ENCODE peak calls at places on chromosomes 13 and 19, in seven cellular contexts. L is right lobe of liver; J is pancreas; S is omental fat pad; Y is CD4-positive, CD25-positive, alpha-beta regulatory T cell; H is Right ventricle myocardium inferior; C is stimulated activated naive CD8-positive, alpha-beta T cell treated with anti-CD3 and anti-CD28 coated beads, Interleukin-15, amount 100 ng/mL, for 72 hours. I is an unnamed sample.

GRCh38 chr13:65468628-65469027 is 1761.5 kb downstream of the PCDH9 start:
- ATAC-seq in Y (no peak), H (no peak), C (no peak), J (no peak), L (no peak), S (no peak), I (no peak)

GRCh38 chr13:24709186-24709913 is 29.1 kb downstream of the ATP12A start:
- ATAC-seq in S (no peak), Y (peak; percentile 97), H (no peak), C (peak; percentile 98), L (no peak), J (no peak), I (peak; percentile 74)

GRCh38 chr13:97385146-97385545 is 48.8 kb upstream of the RAP2A start:
- ATAC-seq in L (no peak), H (no peak), J (no peak), S (no peak), C (no peak), Y (no peak), I (no peak)

GRCh38 chr19:5131031-5131865 is 162.3 kb downstream of the KDM4B start:
- ATAC-seq in Y (no peak), C (peak; percentile 39), J (no peak), H (no peak), S (no peak), L (no peak), I (peak; percentile 72)

GRCh38 chr19:1566392-1567115 is 1.6 kb downstream of the MEX3D start:
- ATAC-seq in L (peak; percentile 59), Y (no peak), J (peak; percentile 36), H (peak; percentile 85), C (peak; percentile 28), S (peak; percentile 70), I (peak; percentile 6)

GRCh38 chr19:1525343-1525742 is 1.5 kb downstream of the PLK5 start:
- ATAC-seq in J (no peak), S (no peak), H (no peak), L (no peak), Y (no peak), C (no peak), I (no peak)

GRCh38 chr19:3006075-3006767 is 22.9 kb downstream of the TLE2 start:
- ATAC-seq in S (no peak), C (no peak), L (no peak), H (no peak), J (no peak), Y (no peak), I (peak; percentile 41)

GRCh38 chr13:106533940-106534843 is 1.3 kb downstream of the EFNB2 start:
- ATAC-seq in H (no peak), L (no peak), S (peak; percentile 7), C (no peak), Y (no peak), J (no peak), I (no peak)

GRCh38 chr19:7459773-7460172 is 29.1 kb downstream of the PEX11G start:
- ATAC-seq in J (no peak), S (no peak), C (no peak), Y (no peak), H (no peak), L (no peak), I (no peak)

GRCh38 chr13:51815848-51816247 is 11.9 kb upstream of the DHRS12 start:
- ATAC-seq in J (peak; percentile 58), S (no peak), L (no peak), Y (no peak), C (no peak), H (no peak), I (no peak)

GRCh38 chr13:40399756-40400155 is 266.7 kb downstream of the FOXO1 start:
- ATAC-seq in S (no peak), J (no peak), C (no peak), H (no peak), Y (no peak), L (peak; percentile 31), I (no peak)

GRCh38 chr19:34171877-34172660 is at the start of gene LSM14A:
- ATAC-seq in C (peak; percentile 81), S (peak; percentile 95), J (peak; percentile 89), Y (peak; percentile 86), H (peak; percentile 93), L (peak; percentile 82), I (peak; percentile 91)

GRCh38 chr13:23715762-23716235 is 145.6 kb downstream of the TNFRSF19 start:
- ATAC-seq in H (peak; percentile 44), S (no peak), L (no peak), C (peak; percentile 35), J (no peak), Y (no peak), I (no peak)

GRCh38 chr13:41802033-41802683 is 158.8 kb downstream of the VWA8 start:
- ATAC-seq in S (no peak), C (no peak), L (no peak), H (no peak), J (no peak), Y (no peak), I (no peak)

GRCh38 chr13:36154567-36155231 is 23.5 kb upstream of the DCLK1 start:
- ATAC-seq in L (no peak), C (no peak), J (no peak), S (no peak), H (peak; percentile 74), Y (no peak), I (no peak)

GRCh38 chr19:1408300-1409203 is 1.2 kb downstream of the DAZAP1 start:
- ATAC-seq in L (peak; percentile 6), C (peak; percentile 17), H (no peak), Y (peak; percentile 7), J (peak; percentile 8), S (no peak), I (peak; percentile 26)

GRCh38 chr19:18789883-18790565 is 1.1 kb downstream of the COMP start:
- ATAC-seq in L (peak; percentile 12), H (no peak), Y (no peak), S (peak; percentile 40), J (no peak), C (no peak), I (peak; percentile 67)

GRCh38 chr13:104530741-104531140 is 1464.5 kb upstream of the SLC10A2 start:
- ATAC-seq in C (no peak), Y (no peak), S (no peak), L (no peak), H (no peak), J (no peak), I (no peak)

GRCh38 chr19:6312018-6312417 is 21.4 kb downstream of the ACER1 start:
- ATAC-seq in C (no peak), Y (no peak), J (no peak), S (no peak), H (no peak), L (no peak), I (no peak)

GRCh38 chr19:28618504-28618903 is 594.4 kb downstream of the UQCRFS1 start:
- ATAC-seq in H (no peak), L (no peak), S (no peak), J (no peak), Y (no peak), C (no peak), I (no peak)

GRCh38 chr19:18895038-18895827 is 725 bp downstream of the CERS1 start:
- ATAC-seq in H (no peak), C (peak; percentile 15), S (no peak), J (peak; percentile 30), Y (no peak), L (peak; percentile 50), I (no peak)

GRCh38 chr19:7931221-7932061 is 5.5 kb upstream of the CTXN1 start:
- ATAC-seq in C (no peak), J (no peak), L (no peak), Y (no peak), H (no peak), S (no peak), I (no peak)

GRCh38 chr19:18439025-18439909 is 1.3 kb upstream of the ISYNA1 start:
- ATAC-seq in Y (no peak), S (no peak), J (no peak), H (peak; percentile 0), C (no peak), L (peak; percentile 17), I (no peak)

GRCh38 chr13:72221276-72221962 is 354.4 kb upstream of the DACH1 start:
- ATAC-seq in L (peak; percentile 45), J (peak; percentile 88), S (no peak), C (peak; percentile 23), Y (no peak), H (no peak), I (no peak)

GRCh38 chr13:110339975-110340550 is 33.0 kb downstream of the COL4A2 start:
- ATAC-seq in Y (no peak), S (no peak), J (no peak), H (no peak), L (no peak), C (no peak), I (no peak)

GRCh38 chr19:54029930-54030490 is 33.7 kb downstream of the VSTM1 start:
- ATAC-seq in L (peak; percentile 74), C (no peak), H (no peak), Y (no peak), J (no peak), S (no peak), I (no peak)

GRCh38 chr13:80011448-80012212 is 329.3 kb downstream of the SPRY2 start:
- ATAC-seq in Y (no peak), L (no peak), C (no peak), H (peak; percentile 59), J (no peak), S (peak; percentile 80), I (no peak)

GRCh38 chr19:19474950-19475781 is 40.2 kb downstream of the TSSK6 start:
- ATAC-seq in Y (no peak), L (no peak), S (no peak), C (no peak), H (peak; percentile 20), J (no peak), I (no peak)

GRCh38 chr13:107650081-107650701 is 565.1 kb downstream of the LIG4 start:
- ATAC-seq in J (no peak), C (peak; percentile 72), S (no peak), L (peak; percentile 72), H (no peak), Y (no peak), I (no peak)

GRCh38 chr13:97367427-97367826 is 66.5 kb upstream of the RAP2A start:
- ATAC-seq in H (no peak), Y (no peak), J (no peak), C (no peak), L (no peak), S (peak; percentile 66), I (no peak)

I was measured in stimulated activated memory B cell treated with anti-CD40 and anti-IgM and Interleukin-4, amounts not matched to agents 10 μg/mL and 1 μg/mL and 100 μg/mL, for 72 hours.